ENCODE peak calls at places on chromosomes 12 and 14, in four cellular contexts. L is H9, K is mesendoderm, B is H1. C is an unnamed sample.
A peak's percentile ranks its signal among the peaks of the same experiment; 100 is the strongest.

GRCh38 chr14:88983755-88984154 is 159.3 kb downstream of the TTC8 start:
- DNase-seq in L (no peak), K (peak; percentile 92), B (no peak), C (peak; percentile 97)

GRCh38 chr14:22850944-22851790 is 14.8 kb downstream of the MMP14 start:
- DNase-seq in L (no peak), K (peak; percentile 57), B (no peak), C (peak; percentile 98)

GRCh38 chr12:95634622-95635621 is 83.6 kb upstream of the USP44 start:
- DNase-seq in L (no peak), K (no peak), B (no peak), C (peak; percentile 94)

GRCh38 chr14:51018521-51018920 is 74.2 kb upstream of the PYGL start:
- DNase-seq in L (no peak), K (no peak), B (no peak), C (peak; percentile 41)

GRCh38 chr12:53973093-53974042 is at the start of gene HOXC11:
- DNase-seq in L (peak; percentile 74), K (no peak), B (no peak), C (no peak)

GRCh38 chr12:76025601-76026575 is 5.7 kb downstream of the PHLDA1 start:
- DNase-seq in L (no peak), K (no peak), B (no peak), C (peak; percentile 75)

GRCh38 chr12:6730169-6730568 is 6.3 kb downstream of the COPS7A start:
- DNase-seq in L (no peak), K (no peak), B (no peak), C (no peak)

GRCh38 chr12:54749191-54749818 is 101.1 kb upstream of the DCD start:
- DNase-seq in L (no peak), K (peak; percentile 47), B (no peak), C (peak; percentile 47)

GRCh38 chr12:93380480-93381121 is 2.9 kb downstream of the NUDT4 start:
- DNase-seq in L (no peak), K (peak; percentile 67), B (no peak), C (peak; percentile 70)

GRCh38 chr12:49562831-49563230 is 5.1 kb downstream of the MCRS1 start:
- DNase-seq in L (no peak), K (no peak), B (no peak), C (no peak)

GRCh38 chr12:69254046-69254445 is 14.7 kb downstream of the CPSF6 start:
- DNase-seq in L (no peak), K (peak; percentile 75), B (no peak), C (peak; percentile 46)

GRCh38 chr12:26918321-26919215 is 19.2 kb downstream of the INTS13 start:
- DNase-seq in L (no peak), K (no peak), B (no peak), C (peak; percentile 7)

GRCh38 chr12:111367661-111368221 is 1.2 kb downstream of the PHETA1 start:
- DNase-seq in L (no peak), K (peak; percentile 16), B (no peak), C (peak; percentile 15)

GRCh38 chr12:115411121-115411520 is 727.1 kb upstream of the TBX3 start:
- DNase-seq in L (no peak), K (peak; percentile 87), B (no peak), C (no peak)

GRCh38 chr12:85029456-85029855 is 6.6 kb downstream of the TSPAN19 start:
- DNase-seq in L (no peak), K (peak; percentile 17), B (no peak), C (peak; percentile 26)

GRCh38 chr14:59768855-59769254 is 101.7 kb downstream of the RTN1 start:
- DNase-seq in L (no peak), K (no peak), B (no peak), C (peak; percentile 5)

GRCh38 chr14:98791661-98792060 is 480.3 kb downstream of the BCL11B start:
- DNase-seq in L (no peak), K (no peak), B (no peak), C (no peak)

GRCh38 chr12:116044181-116044580 is 233.3 kb downstream of the MED13L start:
- DNase-seq in L (no peak), K (no peak), B (no peak), C (no peak)

GRCh38 chr12:130434560-130434959 is 96.9 kb downstream of the PIWIL1 start:
- DNase-seq in L (peak; percentile 27), K (no peak), B (no peak), C (no peak)

GRCh38 chr12:69996276-69996675 is 171.2 kb downstream of the MYRFL start:
- DNase-seq in L (no peak), K (no peak), B (no peak), C (no peak)

GRCh38 chr12:56522486-56523193 is 1.0 kb downstream of the RBMS2 start:
- DNase-seq in L (no peak), K (peak; percentile 69), B (no peak), C (peak; percentile 13)

GRCh38 chr12:94230357-94230905 is 82.1 kb downstream of the PLXNC1 start:
- DNase-seq in L (no peak), K (no peak), B (peak; percentile 19), C (peak; percentile 19)

GRCh38 chr12:123660328-123660727 is 10.6 kb upstream of the TCTN2 start:
- DNase-seq in L (no peak), K (no peak), B (no peak), C (peak; percentile 85)

GRCh38 chr12:59044791-59045190 is 124.5 kb upstream of the LRIG3 start:
- DNase-seq in L (no peak), K (no peak), B (no peak), C (no peak)

GRCh38 chr12:107805488-107806180 is 31.1 kb downstream of the ASCL4 start:
- DNase-seq in L (no peak), K (no peak), B (no peak), C (no peak)

GRCh38 chr12:94770397-94770759 is 120.0 kb upstream of the TMCC3 start:
- DNase-seq in L (no peak), K (no peak), B (no peak), C (no peak)

GRCh38 chr12:102642199-102642598 is 161.8 kb upstream of the IGF1 start:
- DNase-seq in L (no peak), K (no peak), B (no peak), C (peak; percentile 50)

GRCh38 chr12:24111101-24111500 is 161.6 kb upstream of the SOX5 start:
- DNase-seq in L (no peak), K (no peak), B (no peak), C (peak; percentile 79)

GRCh38 chr14:45287609-45288008 is 34.6 kb upstream of the MIS18BP1 start:
- DNase-seq in L (no peak), K (no peak), B (no peak), C (no peak)

GRCh38 chr14:61929651-61930050 is 167.4 kb downstream of the SNAPC1 start:
- DNase-seq in L (no peak), K (no peak), B (no peak), C (no peak)

GRCh38 chr12:98532687-98533304 is 17.4 kb downstream of the TMPO start:
- DNase-seq in L (no peak), K (peak; percentile 83), B (no peak), C (peak; percentile 62)

GRCh38 chr14:52080817-52081755 is 12.2 kb upstream of the NID2 start:
- DNase-seq in L (no peak), K (peak; percentile 18), B (no peak), C (peak; percentile 96)

GRCh38 chr12:7915911-7916403 is 20.0 kb downstream of the SLC2A3 start:
- DNase-seq in L (peak; percentile 72), K (peak; percentile 66), B (peak; percentile 55), C (no peak)

DNA sequence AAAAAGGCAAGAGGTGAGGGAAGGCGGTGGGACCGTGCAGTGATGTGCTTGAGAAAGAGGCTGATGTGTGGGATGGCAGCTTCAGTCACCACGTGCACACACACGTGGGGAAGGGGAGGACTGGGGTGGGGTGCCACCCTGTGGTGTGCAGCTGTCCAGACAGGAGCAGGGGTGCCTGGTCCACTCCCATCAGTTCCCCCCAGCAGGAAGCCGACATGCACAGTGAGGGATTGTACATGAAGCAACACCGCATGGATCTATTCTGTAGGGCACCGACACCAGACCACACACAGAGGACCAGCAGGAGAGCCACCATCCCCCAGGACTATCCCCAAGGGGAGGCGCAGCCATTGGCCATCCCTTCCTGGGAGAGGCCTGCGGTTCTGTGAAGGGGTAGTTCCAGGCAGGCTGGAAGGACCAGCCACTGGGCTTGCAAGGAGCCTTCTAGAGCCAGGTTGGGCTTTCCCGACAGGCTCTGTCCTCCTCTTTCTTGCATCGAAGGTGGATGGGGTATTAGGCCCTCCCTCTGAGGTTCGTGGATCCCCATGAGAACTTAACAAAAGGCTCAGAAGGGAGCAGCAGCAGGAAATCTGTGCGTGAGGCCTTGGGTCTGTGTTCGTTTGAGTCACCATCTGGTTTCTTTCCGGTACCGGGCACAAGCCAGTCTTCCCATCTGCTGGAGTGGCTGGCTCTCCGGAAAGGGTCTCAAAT is 59.7 kb downstream of the PLEKHG3 start:
- DNase-seq in L (no peak), K (peak; percentile 61), B (no peak), C (peak; percentile 55)
- H4K8ac ChIP-seq in L (no peak overlapping the region), K (no peak overlapping the region), B (no peak overlapping the region), C (peak overlapping the region; percentile 56)

GRCh38 chr14:68539311-68539737 is 253.5 kb downstream of the ZFP36L1 start:
- DNase-seq in L (no peak), K (no peak), B (no peak), C (no peak)
- H4K5ac ChIP-seq in L (no peak overlapping the region), K (no peak overlapping the region), B (no peak overlapping the region), C (no peak overlapping the region)

DNA sequence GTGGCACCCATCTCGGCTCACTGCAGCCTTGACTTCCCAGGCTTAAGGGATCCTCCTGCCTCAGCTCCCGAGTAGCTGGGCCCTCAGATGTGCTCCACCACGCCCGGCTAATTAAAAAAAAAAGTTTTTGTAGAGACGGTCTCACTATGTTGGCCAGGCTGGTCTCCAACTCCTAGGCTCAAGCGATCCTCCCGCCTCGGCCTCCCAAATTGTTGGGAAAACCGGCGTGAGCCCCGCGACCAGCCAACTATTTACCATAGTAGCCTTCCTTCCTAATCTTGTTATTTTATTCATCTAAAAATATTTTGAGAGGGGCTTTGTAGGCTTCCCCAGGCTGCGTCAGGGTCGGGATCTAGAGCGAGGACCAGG is 25.4 kb upstream of the YY1 start:
- DNase-seq in L (no peak), K (no peak), B (no peak), C (no peak)
- H4K8ac ChIP-seq in L (no peak overlapping the region), K (peak overlapping the region; percentile 82), B (peak overlapping the region; percentile 32), C (peak overlapping the region; percentile 82)

GRCh38 chr12:91272456-91273063 is 89.9 kb upstream of the DCN start:
- DNase-seq in L (peak; percentile 55), K (peak; percentile 56), B (peak; percentile 49), C (no peak)
- H4K5ac ChIP-seq in L (no peak overlapping the region), K (no peak overlapping the region), B (no peak overlapping the region), C (peak overlapping the region; percentile 6)

GRCh38 chr14:103699901-103700752 is 15.1 kb downstream of the XRCC3 start:
- DNase-seq in L (no peak), K (no peak), B (no peak), C (no peak)
- H4K8ac ChIP-seq in L (no peak overlapping the region), K (no peak overlapping the region), B (peak overlapping the region; percentile 21), C (peak overlapping the region; percentile 7)

GRCh38 chr14:90894241-90894640 is 78.0 kb upstream of the TTC7B start:
- DNase-seq in L (no peak), K (no peak), B (no peak), C (no peak)
- H4K5ac ChIP-seq in L (no peak overlapping the region), K (no peak overlapping the region), B (no peak overlapping the region), C (no peak overlapping the region)